ENCODE peak calls at places on chromosomes 6 and 20, in five cellular contexts. R, I, J, M and B are unnamed samples.

GRCh38 chr20:35561268-35561667 is 19.4 kb downstream of the ERGIC3 start:
- DNase-seq in R (peak), I (no peak), J (peak), M (no peak), B (peak)

GRCh38 chr20:14069796-14070195 is 74.5 kb downstream of the MACROD2 start:
- DNase-seq in R (no peak), I (no peak), J (peak), M (no peak), B (peak)

GRCh38 chr6:19342616-19343015 is 494.6 kb upstream of the ID4 start:
- DNase-seq in R (no peak), I (no peak), J (no peak), M (no peak), B (no peak)

GRCh38 chr20:62413025-62413580 is 6.0 kb upstream of the CABLES2 start:
- DNase-seq in R (no peak), I (no peak), J (no peak), M (no peak), B (no peak)

GRCh38 chr20:13857304-13857703 is 72.5 kb downstream of the NDUFAF5 start:
- DNase-seq in R (no peak), I (peak), J (no peak), M (peak), B (no peak)

GRCh38 chr6:121544691-121545090 is 109.2 kb downstream of the GJA1 start:
- DNase-seq in R (no peak), I (no peak), J (no peak), M (no peak), B (no peak)

GRCh38 chr6:42118162-42119001 is 24.0 kb downstream of the C6orf132 start:
- DNase-seq in R (no peak), I (peak), J (no peak), M (peak), B (no peak)

GRCh38 chr6:159722655-159723054 is 4.7 kb upstream of the WTAP start:
- DNase-seq in R (no peak), I (no peak), J (no peak), M (no peak), B (no peak)

GRCh38 chr6:74000582-74000981 is 304.6 kb downstream of the CD109 start:
- DNase-seq in R (no peak), I (no peak), J (no peak), M (no peak), B (no peak)

GRCh38 chr6:124294572-124294971 is 490.9 kb downstream of the NKAIN2 start:
- DNase-seq in R (no peak), I (no peak), J (peak), M (no peak), B (peak)

GRCh38 chr6:131250121-131250520 is 114.9 kb downstream of the AKAP7 start:
- DNase-seq in R (no peak), I (peak), J (peak), M (peak), B (peak)

GRCh38 chr20:15561707-15562106 is 1011.5 kb downstream of the KIF16B start:
- DNase-seq in R (no peak), I (no peak), J (no peak), M (no peak), B (no peak)

GRCh38 chr20:39258253-39258652 is 296.1 kb downstream of the DHX35 start:
- DNase-seq in R (no peak), I (no peak), J (no peak), M (no peak), B (no peak)

GRCh38 chr6:16320533-16321340 is 82.3 kb downstream of the GMPR start:
- DNase-seq in R (no peak), I (no peak), J (no peak), M (no peak), B (peak)